ENCODE peak calls at places on chromosomes 2 and 18, in five cellular contexts. Z, W, H, T and Y are unnamed samples.

GRCh38 chr18:72468011-72468710 is 76.0 kb downstream of the CBLN2 start:
- DNase-seq in Z (no peak), H (no peak), T (no peak), W (no peak), Y (no peak)

GRCh38 chr2:37156071-37156856 is 516 bp downstream of the EIF2AK2 start:
- DNase-seq in W (peak; percentile 70), Z (peak; percentile 59), H (peak; percentile 84), T (peak; percentile 63), Y (peak; percentile 62)

GRCh38 chr2:167946367-167946955 is 300.9 kb downstream of the STK39 start:
- DNase-seq in T (no peak), H (no peak), W (no peak), Z (no peak), Y (no peak)

GRCh38 chr2:216474925-216475670 is 23.5 kb upstream of the RPL37A start:
- DNase-seq in H (no peak), Z (no peak), T (no peak), W (no peak), Y (no peak)

GRCh38 chr2:58918138-58918537 is 677.0 kb upstream of the FANCL start:
- DNase-seq in H (peak; percentile 88), T (no peak), W (peak; percentile 12), Z (peak; percentile 9), Y (peak; percentile 77)

GRCh38 chr2:120313695-120314615 is 32.0 kb upstream of the INHBB start:
- DNase-seq in T (no peak), Z (no peak), W (no peak), H (no peak), Y (no peak)

GRCh38 chr18:50707841-50708240 is 112.0 kb downstream of the MRO start:
- DNase-seq in Z (no peak), T (no peak), H (peak; percentile 16), W (peak; percentile 59), Y (no peak)

GRCh38 chr2:173841110-173841509 is 124.1 kb downstream of the SP3 start:
- DNase-seq in H (no peak), Z (no peak), W (no peak), T (no peak), Y (no peak)

GRCh38 chr2:66494708-66495107 is 59.8 kb downstream of the MEIS1 start:
- DNase-seq in Z (peak; percentile 92), T (no peak), H (peak; percentile 76), W (peak; percentile 94), Y (peak; percentile 70)

GRCh38 chr2:144434865-144435264 is 85.1 kb downstream of the ZEB2 start:
- DNase-seq in T (no peak), H (no peak), Z (peak; percentile 41), W (no peak), Y (no peak)

GRCh38 chr2:219010162-219010756 is 17.0 kb upstream of the CRYBA2 start:
- DNase-seq in W (no peak), T (no peak), Z (no peak), H (no peak), Y (no peak)

GRCh38 chr2:44549856-44550255 is 188.1 kb downstream of the CAMKMT start:
- DNase-seq in W (no peak), H (peak; percentile 58), T (no peak), Z (peak; percentile 55), Y (peak; percentile 39)

GRCh38 chr18:3863593-3863992 is 413.6 kb downstream of the TGIF1 start:
- DNase-seq in T (no peak), Z (no peak), W (no peak), H (no peak), Y (no peak)

GRCh38 chr2:219045937-219046550 is 4.7 kb upstream of the CFAP65 start:
- DNase-seq in T (no peak), H (peak; percentile 55), Z (peak; percentile 47), W (peak; percentile 42), Y (peak; percentile 35)

GRCh38 chr2:26542194-26542455 is 64.2 kb upstream of the OTOF start:
- DNase-seq in T (no peak), W (no peak), H (no peak), Z (no peak), Y (no peak)

GRCh38 chr18:55778731-55779460 is 190.9 kb upstream of the TCF4 start:
- DNase-seq in H (peak; percentile 12), Z (peak; percentile 53), T (no peak), W (no peak), Y (no peak)
- H3K4me3 ChIP-seq in H (peak overlapping the region; percentile 75), Z (peak overlapping the region; percentile 63), T (peak overlapping the region; percentile 69), W (peak overlapping the region; percentile 39), Y (peak overlapping the region; percentile 56)

GRCh38 chr18:76803413-76803812 is 18.9 kb upstream of the ZNF236 start:
- DNase-seq in Z (no peak), T (no peak), H (no peak), W (no peak), Y (no peak)

GRCh38 chr18:76806301-76806700 is 16.1 kb upstream of the ZNF236 start:
- DNase-seq in W (no peak), H (no peak), Z (no peak), T (no peak), Y (no peak)

GRCh38 chr18:76805221-76805620 is 17.1 kb upstream of the ZNF236 start:
- DNase-seq in Z (peak; percentile 56), H (peak; percentile 73), T (no peak), W (no peak), Y (peak; percentile 39)

GRCh38 chr18:76803814-76804213 is 18.5 kb upstream of the ZNF236 start:
- DNase-seq in W (peak; percentile 55), H (peak; percentile 75), T (no peak), Z (peak; percentile 68), Y (peak; percentile 54)

DNA sequence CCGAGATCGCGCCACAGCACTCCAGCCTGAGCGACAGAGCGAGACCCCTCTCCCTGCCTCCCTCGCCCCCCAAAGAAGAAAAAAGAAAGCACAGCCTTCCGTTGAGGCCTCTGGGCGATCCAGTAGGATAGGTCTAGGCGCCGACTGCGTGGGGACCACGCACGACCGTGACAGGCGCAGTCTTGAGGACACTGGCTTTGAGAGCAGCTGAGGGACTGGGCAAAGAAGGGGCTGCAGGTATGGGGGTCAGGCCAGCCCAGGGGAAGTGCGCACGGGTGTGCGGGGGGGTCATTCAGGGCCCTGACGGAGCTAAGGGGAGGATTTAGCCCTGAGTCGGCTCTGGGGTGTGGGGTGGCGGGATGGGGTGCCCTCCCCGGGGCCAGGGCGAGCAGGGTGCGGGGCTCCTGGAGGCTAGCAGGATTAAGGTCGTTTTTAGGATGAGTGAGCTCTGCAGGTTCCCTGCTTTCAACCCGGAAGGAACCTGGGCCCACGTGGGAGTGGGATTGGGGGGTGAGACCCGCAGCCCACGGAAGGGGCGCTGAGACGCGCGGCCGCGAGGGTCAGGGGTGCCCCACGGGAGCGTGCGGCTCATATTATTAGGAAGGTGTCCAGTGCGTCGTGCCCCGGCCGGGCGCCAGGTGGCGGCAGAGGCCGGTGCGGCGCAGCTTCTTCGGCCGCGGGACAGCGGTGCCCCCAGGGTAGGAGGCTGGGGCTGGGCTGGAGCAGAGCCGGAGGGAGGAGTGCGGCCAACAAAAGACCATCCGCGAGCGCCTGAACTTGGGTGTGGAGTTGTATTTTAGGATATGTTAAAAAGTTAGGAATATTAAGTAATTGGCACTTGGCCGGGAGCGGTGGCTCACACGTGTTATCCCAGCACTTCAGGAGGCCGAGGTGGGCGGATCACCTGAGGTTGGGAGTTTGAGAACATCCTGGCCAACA is 20.5 kb upstream of the ZNF236 start:
- DNase-seq in Z (peak; percentile 53), H (peak; percentile 62), T (peak; percentile 75), W (peak; percentile 40), Y (peak; percentile 50)
- H3K4me3 ChIP-seq in Z (peak overlapping the region; percentile 22), H (peak overlapping the region; percentile 59), T (peak overlapping the region; percentile 39), W (peak overlapping the region; percentile 33), Y (peak overlapping the region; percentile 38)

GRCh38 chr2:151339168-151339567 is 18.2 kb upstream of the TNFAIP6 start:
- DNase-seq in W (peak; percentile 23), T (no peak), H (no peak), Z (no peak), Y (peak; percentile 22)

GRCh38 chr2:151334082-151334815 is 23.1 kb upstream of the TNFAIP6 start:
- DNase-seq in Z (peak; percentile 96), T (no peak), H (peak; percentile 92), W (peak; percentile 96), Y (peak; percentile 89)

GRCh38 chr2:151333083-151333482 is 24.3 kb upstream of the TNFAIP6 start:
- DNase-seq in H (no peak), W (no peak), Z (no peak), T (no peak), Y (no peak)

GRCh38 chr2:151338115-151338514 is 19.3 kb upstream of the TNFAIP6 start:
- DNase-seq in T (no peak), W (no peak), H (peak; percentile 41), Z (peak; percentile 84), Y (peak; percentile 9)

DNA sequence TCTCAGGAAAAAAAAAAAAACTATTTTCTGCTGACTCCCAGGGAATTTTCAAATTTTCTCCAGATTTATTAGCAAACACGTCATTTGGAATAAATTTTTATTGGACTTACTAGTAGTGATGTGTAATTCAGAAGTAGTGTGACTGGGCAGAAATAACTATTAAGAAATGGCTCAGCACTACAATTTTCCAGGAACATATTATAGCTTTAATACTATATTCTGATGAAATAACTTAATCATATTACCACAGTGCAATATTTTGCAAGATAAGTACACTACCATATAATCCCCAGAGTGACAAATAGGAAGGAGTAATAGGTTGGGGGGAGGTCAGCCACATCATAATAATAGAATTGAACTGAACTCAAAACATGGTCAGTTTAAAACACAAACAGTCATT is 19.7 kb upstream of the TNFAIP6 start:
- DNase-seq in Z (peak; percentile 87), W (peak; percentile 86), T (no peak), H (peak; percentile 83), Y (no peak)
- H3K4me3 ChIP-seq in Z (no peak overlapping the region), W (no peak overlapping the region), T (no peak overlapping the region), H (no peak overlapping the region), Y (no peak overlapping the region)

GRCh38 chr2:9536504-9536903 is 19.1 kb downstream of the ADAM17 start:
- DNase-seq in W (no peak), Z (no peak), H (no peak), T (no peak), Y (no peak)

GRCh38 chr2:9538000-9538507 is 17.6 kb downstream of the ADAM17 start:
- DNase-seq in H (peak; percentile 89), W (peak; percentile 92), T (no peak), Z (peak; percentile 98), Y (peak; percentile 89)

GRCh38 chr2:9535177-9535576 is 20.5 kb downstream of the ADAM17 start:
- DNase-seq in T (no peak), W (no peak), H (no peak), Z (no peak), Y (no peak)

GRCh38 chr2:9543557-9543956 is 12.1 kb downstream of the ADAM17 start:
- DNase-seq in W (no peak), T (no peak), Z (no peak), H (no peak), Y (no peak)

GRCh38 chr2:9539530-9539929 is 16.1 kb downstream of the ADAM17 start:
- DNase-seq in Z (peak; percentile 85), T (no peak), W (peak; percentile 82), H (no peak), Y (peak; percentile 62)
- H3K4me3 ChIP-seq in Z (no peak overlapping the region), T (peak overlapping the region; percentile 14), W (no peak overlapping the region), H (no peak overlapping the region), Y (no peak overlapping the region)